ENCODE peak calls at places on chromosomes 6 and 20, in ten cellular contexts. K, N, W, Z, Q, V, C, P, A and F are unnamed samples.

GRCh38 chr20:58457083-58457680 is 58.0 kb downstream of the APCDD1L start:
- DNase-seq in K (no peak), N (no peak), W (no peak), Z (no peak), Q (no peak), V (no peak), C (peak; percentile 54), P (no peak), A (no peak), F (no peak)

GRCh38 chr6:89596056-89596455 is 42.5 kb downstream of the LYRM2 start:
- DNase-seq in K (no peak), N (peak; percentile 77), W (no peak), Z (no peak), Q (no peak), V (no peak), C (no peak), P (no peak), A (no peak), F (no peak)

GRCh38 chr20:19779634-19780033 is 21.6 kb downstream of the RIN2 start:
- DNase-seq in K (no peak), N (no peak), W (no peak), Z (no peak), Q (no peak), V (no peak), C (no peak), P (no peak), A (no peak), F (no peak)

GRCh38 chr6:146883640-146884531 is 285.1 kb downstream of the ADGB start:
- DNase-seq in K (no peak), N (no peak), W (no peak), Z (no peak), Q (no peak), V (no peak), C (no peak), P (no peak), A (no peak), F (no peak)

GRCh38 chr6:126824226-126824625 is 294.2 kb upstream of the RSPO3 start:
- DNase-seq in K (no peak), N (no peak), W (no peak), Z (no peak), Q (no peak), V (no peak), C (no peak), P (no peak), A (no peak), F (no peak)

GRCh38 chr6:89073840-89074239 is 6.7 kb upstream of the PNRC1 start:
- DNase-seq in K (no peak), N (no peak), W (no peak), Z (no peak), Q (no peak), V (no peak), C (no peak), P (no peak), A (no peak), F (no peak)

GRCh38 chr20:25044660-25045342 is 13.1 kb downstream of the ACSS1 start:
- DNase-seq in K (no peak), N (no peak), W (no peak), Z (no peak), Q (no peak), V (no peak), C (no peak), P (no peak), A (no peak), F (no peak)

GRCh38 chr20:1827510-1827973 is 67.7 kb upstream of the SIRPA start:
- DNase-seq in K (no peak), N (no peak), W (no peak), Z (no peak), Q (no peak), V (no peak), C (no peak), P (no peak), A (no peak), F (no peak)

DNA sequence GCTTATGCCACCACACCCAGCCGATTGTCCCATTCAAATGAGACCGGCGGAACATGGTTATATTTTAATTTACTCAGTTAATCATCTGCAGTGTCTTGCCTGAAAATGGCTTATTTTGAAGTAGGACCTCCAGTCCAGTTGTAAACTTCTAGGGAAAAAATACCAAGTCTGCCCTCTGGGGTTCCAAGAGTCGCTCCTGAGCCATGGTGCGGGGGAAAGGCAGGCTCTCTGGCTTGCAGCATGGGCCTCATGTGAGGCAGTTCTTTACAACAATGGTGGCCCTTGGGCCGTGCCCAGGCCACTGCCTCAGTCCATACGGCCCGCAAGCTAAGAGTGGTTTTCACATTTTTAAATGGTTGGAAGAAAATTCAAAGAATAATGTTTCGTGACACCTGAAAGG is 62.7 kb upstream of the XRN2 start:
- DNase-seq in K (no peak), N (no peak), W (no peak), Z (no peak), Q (no peak), V (no peak), C (no peak), P (no peak), A (no peak), F (no peak)
- TF ChIP-seq CTCF in K (no peak), N (no peak), W (no peak), Z (peak; percentile 11), Q (no peak), V (no peak), C (no peak), P (no peak), A (no peak), F (no peak)

GRCh38 chr20:20856306-20856705 is 143.9 kb upstream of the RALGAPA2 start:
- DNase-seq in K (no peak), N (no peak), W (no peak), Z (no peak), Q (no peak), V (no peak), C (no peak), P (no peak), A (no peak), F (no peak)

GRCh38 chr20:20864346-20865096 is 152.1 kb upstream of the RALGAPA2 start:
- DNase-seq in K (no peak), N (no peak), W (no peak), Z (no peak), Q (no peak), V (no peak), C (no peak), P (peak; percentile 18), A (no peak), F (no peak)

GRCh38 chr20:20860078-20860806 is 147.8 kb upstream of the RALGAPA2 start:
- DNase-seq in K (peak; percentile 75), N (peak; percentile 82), W (peak; percentile 83), Z (peak; percentile 69), Q (peak; percentile 87), V (peak; percentile 86), C (peak; percentile 36), P (peak; percentile 95), A (peak; percentile 61), F (peak; percentile 71)

GRCh38 chr20:20856956-20857355 is 144.5 kb upstream of the RALGAPA2 start:
- DNase-seq in K (no peak), N (no peak), W (no peak), Z (no peak), Q (no peak), V (no peak), C (no peak), P (no peak), A (no peak), F (no peak)

DNA sequence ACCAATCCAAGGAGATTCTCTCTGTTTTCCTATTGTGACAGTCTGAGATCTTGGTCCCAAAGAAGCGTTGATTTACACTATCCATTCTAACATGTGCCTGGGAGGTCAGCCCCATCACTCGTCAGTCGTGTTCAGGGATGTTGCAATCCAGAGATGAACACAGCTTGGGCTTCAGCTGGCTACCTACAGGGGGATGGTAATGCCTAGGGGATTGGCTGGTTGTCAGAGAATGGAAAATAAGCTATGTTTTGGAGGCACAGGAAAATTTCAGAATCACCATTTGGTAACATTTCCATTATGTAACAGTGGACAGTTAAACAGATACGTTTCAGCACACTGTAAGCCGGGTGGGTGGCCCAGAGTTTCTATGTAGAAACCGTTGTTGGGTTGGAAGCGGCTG is 147.1 kb upstream of the RALGAPA2 start:
- DNase-seq in K (no peak), N (no peak), W (no peak), Z (no peak), Q (no peak), V (no peak), C (no peak), P (no peak), A (no peak), F (no peak)
- H3K27ac ChIP-seq in K (no peak overlapping the region), N (no peak overlapping the region), W (no peak overlapping the region), Z (no peak overlapping the region), Q (no peak overlapping the region), V (no peak overlapping the region), C (no peak overlapping the region), P (no peak overlapping the region), A (no peak overlapping the region), F (no peak overlapping the region)

GRCh38 chr6:122839477-122839876 is 50.4 kb downstream of the SMPDL3A start:
- DNase-seq in K (peak; percentile 44), N (peak; percentile 41), W (peak; percentile 38), Z (peak; percentile 63), Q (peak; percentile 46), V (peak; percentile 68), C (no peak), P (peak; percentile 68), A (peak; percentile 35), F (peak; percentile 64)

GRCh38 chr6:122839906-122840305 is 50.8 kb downstream of the SMPDL3A start:
- DNase-seq in K (no peak), N (no peak), W (no peak), Z (no peak), Q (no peak), V (no peak), C (no peak), P (no peak), A (no peak), F (no peak)

GRCh38 chr6:122832515-122833228 is 43.6 kb downstream of the SMPDL3A start:
- DNase-seq in K (no peak), N (no peak), W (no peak), Z (no peak), Q (no peak), V (no peak), C (no peak), P (no peak), A (no peak), F (no peak)

GRCh38 chr6:122833229-122833556 is 44.1 kb downstream of the SMPDL3A start:
- DNase-seq in K (no peak), N (no peak), W (no peak), Z (no peak), Q (no peak), V (no peak), C (no peak), P (no peak), A (no peak), F (no peak)

DNA sequence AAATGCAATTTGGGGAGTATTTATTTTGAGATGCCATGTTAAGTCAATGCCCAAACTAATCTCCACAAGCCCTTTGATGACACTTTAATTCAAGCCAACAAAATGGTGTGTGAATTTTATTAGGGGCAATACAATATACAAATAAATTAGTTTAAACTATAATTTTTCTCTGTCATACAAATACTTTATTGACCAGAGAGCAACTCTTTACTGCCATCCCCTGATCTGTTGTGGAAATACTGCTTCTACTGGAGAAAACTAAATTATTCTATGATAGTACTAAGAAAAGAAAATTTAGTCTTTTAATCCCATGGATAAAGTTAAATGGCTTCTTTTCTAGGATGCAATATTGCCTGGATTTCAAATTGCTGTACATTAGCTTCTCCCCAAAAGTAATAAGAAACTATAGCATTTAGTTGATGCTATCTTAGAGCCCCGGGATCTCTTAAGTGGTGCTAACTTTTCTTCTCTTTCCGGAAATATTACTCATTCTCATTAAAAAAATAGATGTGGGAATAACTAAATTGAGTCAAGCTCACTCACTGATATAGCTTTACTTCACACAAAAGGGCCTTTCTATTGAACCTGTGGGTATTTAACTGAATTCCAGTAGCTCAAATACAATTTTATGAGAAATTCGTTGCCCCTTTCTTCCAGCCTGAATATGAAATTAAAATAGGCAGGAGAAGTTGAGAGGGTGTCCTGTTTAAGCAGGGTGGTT is 49.2 kb downstream of the SMPDL3A start:
- DNase-seq in K (no peak), N (no peak), W (no peak), Z (no peak), Q (no peak), V (no peak), C (no peak), P (no peak), A (no peak), F (no peak)
- TF ChIP-seq CTCF in K (no peak), N (peak; percentile 60), W (peak; percentile 14), Z (peak; percentile 54), Q (no peak), V (peak; percentile 42), C (peak; percentile 68), P (no peak), A (no peak), F (peak; percentile 42)

GRCh38 chr20:36821964-36822437 is 48.4 kb upstream of the DSN1 start:
- DNase-seq in K (no peak), N (no peak), W (peak; percentile 40), Z (no peak), Q (no peak), V (no peak), C (no peak), P (peak; percentile 48), A (no peak), F (no peak)
- H3K27ac ChIP-seq in K (peak overlapping the region; percentile 7), N (no peak overlapping the region), W (peak overlapping the region; percentile 15), Z (no peak overlapping the region), Q (no peak overlapping the region), V (peak overlapping the region; percentile 39), C (no peak overlapping the region), P (no peak overlapping the region), A (no peak overlapping the region), F (peak overlapping the region; percentile 36)